ENCODE peak calls at places on chromosomes 7 and 10, in five cellular contexts. D is epithelial cell of esophagus; U is stimulated activated CD8-positive, alpha-beta memory T cell treated with anti-CD3 and anti-CD28 coated beads, Interleukin-7, amount 100 ng/mL, for 24 hours; G is Kasumi-1; X is glutamatergic neuron. C is an unnamed sample.

GRCh38 chr10:46550076-46550790 is 6.2 kb downstream of the GPRIN2 start:
- DNase-seq in D (no peak), X (no peak), G (no peak), U (no peak), C (no peak)

GRCh38 chr10:126372359-126372758 is 15.9 kb downstream of the ADAM12 start:
- DNase-seq in U (no peak), X (no peak), D (no peak), G (no peak), C (no peak)

GRCh38 chr10:114359953-114360345 is 44.4 kb downstream of the AFAP1L2 start:
- DNase-seq in U (no peak), G (no peak), D (no peak), X (no peak), C (no peak)

GRCh38 chr7:138370956-138371355 is 89.1 kb upstream of the TRIM24 start:
- DNase-seq in D (peak; percentile 4), U (no peak), X (no peak), G (no peak), C (peak; percentile 71)

GRCh38 chr7:77439572-77439971 is 23.4 kb upstream of the GSAP start:
- DNase-seq in G (no peak), X (no peak), D (peak; percentile 70), U (no peak), C (peak; percentile 45)

GRCh38 chr7:2461268-2462026 is 14.8 kb downstream of the GRIFIN start:
- DNase-seq in G (no peak), X (no peak), U (no peak), D (no peak), C (no peak)

GRCh38 chr10:132282667-132283603 is 24.8 kb downstream of the STK32C start:
- DNase-seq in G (no peak), X (peak; percentile 51), D (no peak), U (no peak), C (no peak)

GRCh38 chr7:47318395-47319182 is 263.3 kb downstream of the TNS3 start:
- DNase-seq in D (no peak), U (no peak), X (no peak), G (no peak), C (no peak)

GRCh38 chr7:3028767-3029111 is 14.9 kb downstream of the CARD11 start:
- DNase-seq in X (no peak), U (no peak), G (no peak), D (no peak), C (no peak)

GRCh38 chr10:71657604-71658348 is 61.8 kb downstream of the C10orf105 start:
- DNase-seq in D (no peak), U (no peak), X (no peak), G (no peak), C (no peak)

GRCh38 chr10:119120413-119120867 is 16.5 kb downstream of the DENND10 start:
- DNase-seq in D (no peak), G (no peak), U (no peak), X (no peak), C (peak; percentile 58)

GRCh38 chr7:108012499-108013430 is 9.8 kb upstream of the LAMB1 start:
- DNase-seq in X (no peak), D (peak; percentile 73), U (no peak), G (no peak), C (peak; percentile 68)

GRCh38 chr7:7354674-7355073 is 172.3 kb downstream of the C1GALT1 start:
- DNase-seq in U (no peak), X (no peak), D (peak; percentile 60), G (no peak), C (peak; percentile 36)

GRCh38 chr10:13272164-13272571 is 27.7 kb downstream of the PHYH start:
- DNase-seq in U (no peak), G (no peak), X (peak; percentile 21), D (no peak), C (no peak)

GRCh38 chr10:110395350-110396283 is 90.9 kb upstream of the SMNDC1 start:
- DNase-seq in G (no peak), X (no peak), U (no peak), D (peak; percentile 47), C (peak; percentile 97)

GRCh38 chr7:47721670-47722069 is 139.8 kb upstream of the TNS3 start:
- DNase-seq in U (no peak), G (no peak), D (peak; percentile 19), X (no peak), C (no peak)

GRCh38 chr10:132904169-132904813 is 38.1 kb downstream of the CFAP46 start:
- DNase-seq in G (peak; percentile 75), X (peak; percentile 74), D (no peak), U (no peak), C (peak; percentile 55)

GRCh38 chr10:132487241-132488135 is 50.1 kb upstream of the INPP5A start:
- DNase-seq in G (no peak), U (no peak), X (no peak), D (no peak), C (no peak)

GRCh38 chr7:94512735-94513564 is 3.3 kb downstream of the CASD1 start:
- DNase-seq in X (no peak), G (no peak), U (no peak), D (no peak), C (no peak)

GRCh38 chr10:121690152-121690551 is 91.9 kb upstream of the FGFR2 start:
- DNase-seq in D (no peak), U (no peak), G (no peak), X (no peak), C (peak; percentile 57)

GRCh38 chr7:100088095-100088620 is 611 bp upstream of the COPS6 start:
- DNase-seq in G (no peak), D (no peak), U (no peak), X (no peak), C (no peak)

GRCh38 chr7:105656922-105657521 is 75.7 kb upstream of the EFCAB10 start:
- DNase-seq in X (peak; percentile 55), D (peak; percentile 46), G (peak; percentile 61), U (peak; percentile 53), C (peak; percentile 52)

C was measured in kidney tubule cell.